ENCODE peak calls at places on chromosome 19, in ten cellular contexts. T is pancreas; B is CD4-positive, CD25-positive, alpha-beta regulatory T cell; D is left ventricle myocardium inferior; S is brain microvascular endothelial cell; Q is kidney; U is PC-3; Y is H1; O is bronchial epithelial cell; R is H7. E is an unnamed sample. For H3K36me3, the result is how much of the 10 kb centered on the place peaks cover.

GRCh38 chr19:1970003-1970805 is 29.2 kb downstream of the CSNK1G2 start:
- DNase-seq in O (no peak), D (no peak), Q (peak), R (no peak), Y (no peak), S (no peak), U (peak), B (no peak), T (no peak), E (no peak)

GRCh38 chr19:12749938-12750521 is 1.6 kb upstream of the BEST2 start:
- DNase-seq in Y (no peak), B (no peak), T (no peak), D (no peak), R (peak), O (peak), Q (no peak), U (peak), S (peak), E (peak)

GRCh38 chr19:29812080-29812880 is 489 bp downstream of the CCNE1 start:
- DNase-seq in T (peak), S (no peak), B (peak), U (no peak), Y (peak), O (no peak), R (peak), D (peak), Q (peak), E (peak)

GRCh38 chr19:34218818-34219164 is 35.6 kb upstream of the GARRE1 start:
- DNase-seq in D (no peak), Y (no peak), O (no peak), B (no peak), S (no peak), Q (no peak), T (no peak), U (no peak), R (no peak), E (no peak)

GRCh38 chr19:49642488-49643035 is 553 bp downstream of the SCAF1 start:
- DNase-seq in R (peak), O (no peak), S (no peak), B (no peak), T (no peak), Y (no peak), D (no peak), U (no peak), Q (no peak), E (peak)

GRCh38 chr19:47379398-47379938 is 30.4 kb downstream of the DHX34 start:
- DNase-seq in T (no peak), S (no peak), B (no peak), R (peak), Y (no peak), Q (no peak), U (no peak), O (no peak), D (no peak), E (no peak)

GRCh38 chr19:41795031-41795461 is 1.3 kb upstream of the CEACAM3 start:
- DNase-seq in S (peak), R (peak), D (no peak), B (peak), Y (peak), T (no peak), O (peak), U (peak), Q (no peak), E (no peak)

GRCh38 chr19:10332158-10332964 is 968 bp downstream of the RAVER1 start:
- DNase-seq in S (no peak), O (no peak), Y (no peak), B (no peak), U (no peak), Q (no peak), R (peak), T (no peak), D (no peak), E (peak)

GRCh38 chr19:49924004-49924880 is 4.8 kb upstream of the ATF5 start:
- DNase-seq in U (no peak), B (no peak), S (no peak), T (no peak), Q (peak), Y (no peak), R (peak), D (no peak), O (no peak), E (no peak)

GRCh38 chr19:9523885-9524474 is 14.5 kb downstream of the ZNF426 start:
- DNase-seq in Y (no peak), T (no peak), O (no peak), B (no peak), D (no peak), S (no peak), U (no peak), Q (no peak), R (no peak), E (no peak)

GRCh38 chr19:3398114-3398899 is 31.9 kb downstream of the NFIC start:
- DNase-seq in U (no peak), R (peak), Q (peak), S (no peak), B (no peak), Y (no peak), T (peak), O (peak), D (peak), E (peak)
- H3K4me3 ChIP-seq in U (no peak), R (no peak), Q (peak), S (no peak), B (no peak), Y (no peak), T (peak), O (peak), D (peak), E (no peak)

GRCh38 chr19:13966684-13967128 is 14.4 kb downstream of the DCAF15 start:
- DNase-seq in B (no peak), Q (peak), R (no peak), T (peak), Y (no peak), O (no peak), S (no peak), U (no peak), D (no peak), E (no peak)
- H3K36me3 ChIP-seq in B (under half), Q (under half), R (under half), T (under half), Y (under half), O (under half), S (under half), U (under half), D (half or more), E (under half)

GRCh38 chr19:681029-681626 is 4.9 kb downstream of the FSTL3 start:
- DNase-seq in Q (peak), U (peak), D (peak), T (peak), Y (no peak), R (peak), O (no peak), S (no peak), B (peak), E (peak)
- H3K4me3 ChIP-seq in Q (no peak), U (peak), D (peak), T (no peak), Y (peak), R (peak), O (peak), S (no peak), B (no peak), E (no peak)

GRCh38 chr19:39177736-39178135 is 19.0 kb upstream of the NCCRP1 start:
- DNase-seq in S (no peak), Y (no peak), Q (peak), D (no peak), O (no peak), B (no peak), U (no peak), R (no peak), T (peak), E (no peak)
- H3K36me3 ChIP-seq in S (under half), Y (under half), Q (under half), D (under half), O (under half), B (under half), U (under half), R (under half), T (under half), E (under half)

GRCh38 chr19:54883228-54883627 is 9.2 kb downstream of the FCAR start:
- DNase-seq in Y (no peak), S (no peak), T (no peak), O (no peak), B (no peak), Q (no peak), U (no peak), R (no peak), D (no peak), E (no peak)
- H3K4me3 ChIP-seq in Y (no peak), S (no peak), T (no peak), O (no peak), B (no peak), Q (no peak), U (no peak), R (no peak), D (no peak), E (no peak)

GRCh38 chr19:15488489-15489226 is 9.4 kb upstream of the PGLYRP2 start:
- DNase-seq in U (no peak), Y (no peak), Q (no peak), R (no peak), T (no peak), S (no peak), O (no peak), D (peak), B (no peak), E (no peak)

DNA sequence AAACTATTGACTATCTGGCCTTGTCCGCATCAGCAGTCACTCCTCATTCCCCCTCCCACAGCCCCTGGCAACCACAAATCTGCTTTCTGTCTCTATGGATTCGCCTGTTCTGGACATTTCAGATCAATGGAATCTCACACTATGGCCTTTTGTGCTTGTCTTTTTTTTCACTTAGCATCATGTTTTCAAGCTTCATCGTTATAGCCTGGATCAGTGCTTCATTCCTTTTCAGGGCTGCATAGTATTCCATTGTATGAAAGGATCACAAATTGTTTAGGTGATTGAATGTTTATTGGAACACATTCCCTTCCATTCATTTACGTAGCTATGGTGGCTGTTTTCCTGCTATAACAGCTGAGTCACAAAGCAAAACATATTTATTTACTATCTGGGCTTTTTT is 7.7 kb upstream of the PGLYRP2 start:
- DNase-seq in T (no peak), U (no peak), B (no peak), Y (no peak), D (no peak), O (no peak), R (no peak), Q (no peak), S (no peak), E (no peak)
- H3K36me3 ChIP-seq in T (under half), U (under half), B (under half), Y (under half), D (under half), O (under half), R (under half), Q (under half), S (under half), E (under half)

GRCh38 chr19:3096267-3096901 is 2.2 kb downstream of the GNA11 start:
- DNase-seq in U (no peak), R (no peak), T (peak), Q (peak), D (no peak), Y (no peak), S (no peak), O (no peak), B (no peak), E (peak)

GRCh38 chr19:3098515-3099346 is 4.6 kb downstream of the GNA11 start:
- DNase-seq in D (peak), Q (peak), O (no peak), T (peak), R (no peak), Y (peak), U (no peak), B (no peak), S (no peak), E (peak)

GRCh38 chr19:3096902-3097326 is 2.8 kb downstream of the GNA11 start:
- DNase-seq in R (no peak), B (no peak), T (peak), Q (peak), O (no peak), D (no peak), Y (no peak), U (no peak), S (no peak), E (no peak)

GRCh38 chr19:3098141-3098514 is 4.0 kb downstream of the GNA11 start:
- DNase-seq in Y (no peak), Q (peak), R (no peak), B (no peak), D (peak), O (no peak), S (no peak), T (peak), U (no peak), E (peak)

GRCh38 chr19:3097442-3097871 is 3.3 kb downstream of the GNA11 start:
- DNase-seq in R (no peak), U (no peak), B (no peak), Q (peak), D (no peak), T (peak), Y (no peak), S (no peak), O (no peak), E (peak)
- H3K4me3 ChIP-seq in R (no peak), U (no peak), B (no peak), Q (peak), D (peak), T (no peak), Y (no peak), S (no peak), O (no peak), E (no peak)